ENCODE peak calls at places on chromosomes 12 and 14, in eight cellular contexts. Z is kidney epithelial cell, Q is foreskin fibroblast, X is epithelial cell of proximal tubule, M is type B pancreatic cell, H is choroid plexus epithelial cell, I is lower leg skin, F is lower lobe of right lung. K is an unnamed sample.

GRCh38 chr14:53247596-53248370 is 94.7 kb upstream of the DDHD1 start:
- DNase-seq in Z (no peak), Q (no peak), X (no peak), M (no peak), H (no peak), I (no peak), F (no peak), K (no peak)

GRCh38 chr12:55659486-55660385 is 23.0 kb downstream of the OR10P1 start:
- DNase-seq in Z (no peak), Q (peak; percentile 61), X (no peak), M (no peak), H (peak; percentile 36), I (peak; percentile 50), F (no peak), K (no peak)

GRCh38 chr12:112168561-112168971 is 43.2 kb downstream of the TRAFD1 start:
- DNase-seq in Z (no peak), Q (no peak), X (no peak), M (no peak), H (no peak), I (no peak), F (no peak), K (no peak)

GRCh38 chr12:73935817-73936216 is 601.8 kb upstream of the ATXN7L3B start:
- DNase-seq in Z (no peak), Q (no peak), X (no peak), M (no peak), H (peak; percentile 30), I (no peak), F (no peak), K (no peak)

GRCh38 chr12:67649165-67650126 is 901 bp downstream of the DYRK2 start:
- DNase-seq in Z (no peak), Q (peak; percentile 56), X (no peak), M (peak; percentile 72), H (no peak), I (peak; percentile 89), F (peak; percentile 64), K (no peak)

GRCh38 chr12:8914716-8915526 is 612 bp downstream of the PHC1 start:
- DNase-seq in Z (no peak), Q (peak; percentile 65), X (no peak), M (peak; percentile 75), H (peak; percentile 72), I (peak; percentile 88), F (peak; percentile 64), K (no peak)

GRCh38 chr12:28050606-28051005 is 78.1 kb upstream of the PTHLH start:
- DNase-seq in Z (no peak), Q (no peak), X (no peak), M (no peak), H (no peak), I (no peak), F (no peak), K (no peak)

GRCh38 chr12:104219908-104220404 is 4.4 kb downstream of the TXNRD1 start:
- DNase-seq in Z (peak; percentile 89), Q (peak; percentile 81), X (peak; percentile 89), M (no peak), H (peak; percentile 73), I (no peak), F (no peak), K (no peak)

GRCh38 chr14:75972729-75973480 is 8.9 kb downstream of the TGFB3 start:
- DNase-seq in Z (no peak), Q (peak; percentile 19), X (no peak), M (no peak), H (no peak), I (peak; percentile 32), F (no peak), K (peak; percentile 60)

GRCh38 chr14:96037891-96038557 is 1.1 kb upstream of the C14orf132 start:
- DNase-seq in Z (no peak), Q (peak; percentile 73), X (no peak), M (peak; percentile 62), H (no peak), I (peak; percentile 93), F (peak; percentile 87), K (no peak)

GRCh38 chr12:97038859-97039258 is 131.8 kb downstream of the NEDD1 start:
- DNase-seq in Z (peak; percentile 53), Q (no peak), X (no peak), M (no peak), H (peak; percentile 10), I (no peak), F (no peak), K (no peak)

GRCh38 chr14:50859296-50859624 is 12.6 kb upstream of the ABHD12B start:
- DNase-seq in Z (no peak), Q (no peak), X (no peak), M (no peak), H (no peak), I (no peak), F (no peak), K (no peak)

GRCh38 chr14:77707355-77707723 is 484 bp downstream of the ALKBH1 start:
- DNase-seq in Z (no peak), Q (peak; percentile 69), X (no peak), M (no peak), H (peak; percentile 70), I (no peak), F (no peak), K (no peak)
- TF ChIP-seq CTCF in Z (peak; percentile 43), Q (peak; percentile 65), X (peak; percentile 55), M (no peak), H (peak; percentile 68), I (no peak), F (peak; percentile 20), K (peak; percentile 33)

DNA sequence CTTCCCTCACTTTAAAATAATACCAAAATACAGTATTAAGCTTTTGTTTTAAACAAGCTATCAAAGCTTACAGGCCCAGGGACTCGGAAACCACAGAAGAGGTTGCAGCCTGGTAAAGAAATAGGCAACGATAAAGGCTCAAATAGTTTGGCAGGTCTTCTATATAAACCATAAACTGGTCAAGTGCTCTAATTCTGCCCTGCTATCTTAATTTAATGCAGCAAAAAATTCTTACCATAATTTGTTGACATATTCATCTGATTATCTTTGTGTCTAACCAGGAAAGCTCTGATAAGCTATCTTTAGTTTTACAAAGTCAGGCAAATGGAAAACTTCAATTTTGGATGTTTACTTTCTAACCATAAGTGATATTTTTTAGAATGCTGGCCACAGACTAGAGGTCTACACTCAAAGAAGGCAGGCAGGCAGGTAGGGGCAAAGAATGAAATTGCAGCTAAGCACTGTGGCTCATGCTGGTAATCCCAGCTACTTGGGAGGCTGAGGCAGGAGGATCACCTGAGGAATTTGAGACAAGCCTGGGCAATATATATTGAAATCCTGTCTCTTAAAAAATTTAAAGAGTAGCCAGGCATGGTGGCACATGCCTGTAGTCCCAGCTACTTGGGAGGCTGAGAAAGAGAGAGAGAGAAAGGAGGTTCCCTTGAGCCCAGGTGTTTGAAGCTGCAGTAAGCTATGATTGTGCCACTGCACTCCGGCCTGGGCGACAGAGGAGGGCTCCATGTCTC is 57.6 kb downstream of the ATF7 start:
- DNase-seq in Z (no peak), Q (no peak), X (no peak), M (no peak), H (no peak), I (no peak), F (no peak), K (no peak)
- TF ChIP-seq CTCF in Z (no peak), Q (no peak), X (no peak), M (no peak), H (no peak), I (no peak), F (no peak), K (no peak)

GRCh38 chr12:57367121-57367520 is 63.7 kb downstream of the R3HDM2 start:
- DNase-seq in Z (no peak), Q (no peak), X (peak; percentile 30), M (no peak), H (peak; percentile 12), I (no peak), F (no peak), K (no peak)

GRCh38 chr12:57370696-57371095 is 60.1 kb downstream of the R3HDM2 start:
- DNase-seq in Z (no peak), Q (no peak), X (no peak), M (no peak), H (peak; percentile 39), I (no peak), F (no peak), K (no peak)

GRCh38 chr12:57370084-57370483 is 60.8 kb downstream of the R3HDM2 start:
- DNase-seq in Z (no peak), Q (no peak), X (no peak), M (no peak), H (no peak), I (peak; percentile 54), F (no peak), K (no peak)

GRCh38 chr12:57369202-57369601 is 61.6 kb downstream of the R3HDM2 start:
- DNase-seq in Z (no peak), Q (no peak), X (no peak), M (no peak), H (no peak), I (no peak), F (no peak), K (no peak)

GRCh38 chr12:57368349-57369095 is 62.3 kb downstream of the R3HDM2 start:
- DNase-seq in Z (no peak), Q (no peak), X (peak; percentile 82), M (no peak), H (peak; percentile 30), I (no peak), F (no peak), K (no peak)
- TF ChIP-seq CTCF in Z (no peak), Q (no peak), X (peak; percentile 52), M (no peak), H (no peak), I (no peak), F (no peak), K (no peak)

GRCh38 chr12:62816624-62817023 is 118.3 kb downstream of the PPM1H start:
- DNase-seq in Z (no peak), Q (no peak), X (no peak), M (no peak), H (no peak), I (no peak), F (no peak), K (no peak)

GRCh38 chr12:62814243-62814642 is 120.7 kb downstream of the PPM1H start:
- DNase-seq in Z (no peak), Q (no peak), X (no peak), M (no peak), H (no peak), I (no peak), F (no peak), K (no peak)

GRCh38 chr12:62813031-62813829 is 121.7 kb downstream of the PPM1H start:
- DNase-seq in Z (no peak), Q (peak; percentile 86), X (no peak), M (no peak), H (peak; percentile 83), I (peak; percentile 92), F (peak; percentile 80), K (no peak)

DNA sequence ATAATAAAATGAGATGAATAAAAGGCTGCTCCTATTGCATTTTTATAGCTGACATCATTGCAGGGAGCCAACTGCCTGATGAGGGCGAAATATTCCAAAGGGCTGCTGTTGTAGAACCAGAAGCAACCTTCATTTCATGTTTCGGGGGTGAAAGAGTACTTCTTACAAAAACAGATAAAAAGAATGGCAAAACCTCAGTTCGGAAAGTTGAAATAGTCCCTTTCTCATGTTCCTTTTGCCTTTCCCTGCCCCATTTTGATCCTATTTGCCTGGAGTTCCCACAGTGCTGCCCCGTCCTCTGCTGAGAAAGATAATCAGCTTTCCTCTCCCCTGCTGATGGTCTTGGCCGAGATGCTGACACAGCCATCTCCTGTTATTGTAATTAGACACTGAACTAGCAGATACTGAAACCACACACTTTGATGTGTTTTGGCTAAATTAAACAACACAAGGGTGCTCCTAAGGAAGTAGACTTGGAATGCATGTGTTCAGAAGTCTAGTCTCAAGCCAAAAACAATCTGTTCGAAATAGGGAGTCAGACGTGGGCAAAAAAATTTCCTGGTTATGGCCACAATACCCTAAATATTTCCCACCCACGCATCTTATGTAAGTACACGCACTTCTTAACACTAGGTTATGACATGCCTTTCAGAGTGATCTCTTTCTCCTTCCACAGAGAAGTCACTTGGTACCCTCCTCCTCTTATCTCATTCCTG is 117.2 kb downstream of the PPM1H start:
- DNase-seq in Z (no peak), Q (peak; percentile 35), X (no peak), M (no peak), H (peak; percentile 96), I (no peak), F (no peak), K (no peak)
- TF ChIP-seq CTCF in Z (no peak), Q (peak; percentile 3), X (no peak), M (no peak), H (peak; percentile 43), I (no peak), F (no peak), K (no peak)